ENCODE peak calls at places on chromosomes 16 and 17, in seven cellular contexts. Q is stomach, Y is ovary, M is A549, G is sigmoid colon, D is esophagus muscularis mucosa, Z is K562. C is an unnamed sample.

GRCh38 chr17:21296097-21297025 is 11.8 kb downstream of the MAP2K3 start:
- DNase-seq in Q (peak), Y (no peak), M (no peak), G (peak), D (no peak), Z (peak), C (no peak)

GRCh38 chr17:41974658-41975057 is 8.1 kb downstream of the CNP start:
- DNase-seq in Q (no peak), Y (no peak), M (no peak), G (no peak), D (no peak), Z (no peak), C (no peak)

GRCh38 chr17:20086416-20087074 is 77.4 kb downstream of the SPECC1 start:
- DNase-seq in Q (no peak), Y (no peak), M (no peak), G (no peak), D (no peak), Z (no peak), C (no peak)

GRCh38 chr16:47613251-47613650 is 152.1 kb downstream of the PHKB start:
- DNase-seq in Q (no peak), Y (no peak), M (no peak), G (no peak), D (no peak), Z (no peak), C (no peak)

GRCh38 chr17:40480501-40481003 is 20.9 kb downstream of the TNS4 start:
- DNase-seq in Q (peak), Y (peak), M (peak), G (no peak), D (no peak), Z (no peak), C (peak)

GRCh38 chr17:21008992-21009671 is 33.7 kb downstream of the USP22 start:
- DNase-seq in Q (no peak), Y (no peak), M (no peak), G (peak), D (no peak), Z (no peak), C (no peak)

GRCh38 chr17:65472602-65473001 is 88.8 kb downstream of the AXIN2 start:
- DNase-seq in Q (no peak), Y (no peak), M (no peak), G (no peak), D (no peak), Z (no peak), C (no peak)

GRCh38 chr17:50274945-50275221 is 617 bp downstream of the TMEM92 start:
- DNase-seq in Q (no peak), Y (no peak), M (no peak), G (no peak), D (no peak), Z (no peak), C (peak)

GRCh38 chr17:17840751-17841591 is 4.2 kb upstream of the SREBF1 start:
- DNase-seq in Q (no peak), Y (no peak), M (no peak), G (no peak), D (no peak), Z (no peak), C (no peak)

GRCh38 chr16:90019543-90020259 is 445 bp upstream of the DBNDD1 start:
- DNase-seq in Q (peak), Y (peak), M (peak), G (no peak), D (no peak), Z (peak), C (peak)

GRCh38 chr17:4901648-4902344 is 1.1 kb downstream of the CHRNE start:
- DNase-seq in Q (no peak), Y (peak), M (no peak), G (no peak), D (no peak), Z (peak), C (no peak)

GRCh38 chr17:71849783-71850768 is 270.7 kb upstream of the SOX9 start:
- DNase-seq in Q (no peak), Y (no peak), M (no peak), G (no peak), D (no peak), Z (no peak), C (no peak)

GRCh38 chr16:20263138-20263855 is 64.0 kb downstream of the GP2 start:
- DNase-seq in Q (no peak), Y (no peak), M (no peak), G (no peak), D (no peak), Z (no peak), C (no peak)

GRCh38 chr17:61362396-61362795 is 37.2 kb upstream of the TBX2 start:
- DNase-seq in Q (no peak), Y (no peak), M (no peak), G (no peak), D (no peak), Z (no peak), C (no peak)

GRCh38 chr16:762049-762513 is 1.5 kb downstream of the MSLN start:
- DNase-seq in Q (no peak), Y (no peak), M (no peak), G (no peak), D (no peak), Z (no peak), C (no peak)

GRCh38 chr17:61770752-61771533 is 92.4 kb downstream of the BRIP1 start:
- DNase-seq in Q (no peak), Y (no peak), M (no peak), G (no peak), D (no peak), Z (no peak), C (no peak)

GRCh38 chr17:42169351-42169750 is 11.6 kb downstream of the KCNH4 start:
- DNase-seq in Q (no peak), Y (no peak), M (no peak), G (no peak), D (no peak), Z (no peak), C (no peak)

GRCh38 chr16:51880776-51881175 is 666.2 kb downstream of the TOX3 start:
- DNase-seq in Q (no peak), Y (no peak), M (peak), G (no peak), D (no peak), Z (no peak), C (no peak)

GRCh38 chr17:77117415-77117814 is 23.4 kb upstream of the SEC14L1 start:
- DNase-seq in Q (no peak), Y (no peak), M (no peak), G (no peak), D (no peak), Z (no peak), C (no peak)

GRCh38 chr16:87661561-87661960 is 59.3 kb downstream of the JPH3 start:
- DNase-seq in Q (no peak), Y (peak), M (peak), G (no peak), D (no peak), Z (peak), C (peak)

GRCh38 chr16:88570691-88571092 is 489 bp downstream of the ZC3H18 start:
- DNase-seq in Q (no peak), Y (no peak), M (no peak), G (no peak), D (no peak), Z (peak), C (peak)

GRCh38 chr16:4401094-4401501 is 15.3 kb downstream of the CORO7 start:
- DNase-seq in Q (no peak), Y (no peak), M (no peak), G (no peak), D (no peak), Z (no peak), C (no peak)

GRCh38 chr16:76946879-76947278 is 244.1 kb upstream of the MON1B start:
- DNase-seq in Q (no peak), Y (no peak), M (peak), G (no peak), D (no peak), Z (peak), C (no peak)

GRCh38 chr16:2295056-2295798 is 27.3 kb upstream of the RNPS1 start:
- DNase-seq in Q (no peak), Y (no peak), M (no peak), G (no peak), D (no peak), Z (no peak), C (no peak)

GRCh38 chr17:66268247-66268927 is 34.0 kb upstream of the PRKCA start:
- DNase-seq in Q (no peak), Y (no peak), M (no peak), G (no peak), D (no peak), Z (no peak), C (no peak)

GRCh38 chr16:86444274-86445060 is 65.9 kb upstream of the FOXF1 start:
- DNase-seq in Q (no peak), Y (no peak), M (no peak), G (no peak), D (no peak), Z (no peak), C (no peak)

GRCh38 chr16:50037791-50038190 is 12.8 kb downstream of the CNEP1R1 start:
- DNase-seq in Q (no peak), Y (no peak), M (no peak), G (no peak), D (no peak), Z (no peak), C (no peak)

GRCh38 chr17:31390748-31391495 is 553 bp upstream of the RAB11FIP4 start:
- DNase-seq in Q (peak), Y (peak), M (no peak), G (no peak), D (peak), Z (no peak), C (no peak)

GRCh38 chr17:38693700-38694329 is 11.3 kb upstream of the MLLT6 start:
- DNase-seq in Q (peak), Y (peak), M (no peak), G (peak), D (peak), Z (no peak), C (peak)

GRCh38 chr17:49388290-49388640 is 26.2 kb upstream of the ZNF652 start:
- DNase-seq in Q (no peak), Y (no peak), M (no peak), G (no peak), D (no peak), Z (no peak), C (peak)

GRCh38 chr17:2549392-2550211 is 37.9 kb upstream of the METTL16 start:
- DNase-seq in Q (no peak), Y (no peak), M (no peak), G (no peak), D (no peak), Z (no peak), C (no peak)

GRCh38 chr17:82237746-82238561 is 9.1 kb downstream of the SLC16A3 start:
- DNase-seq in Q (no peak), Y (peak), M (no peak), G (peak), D (no peak), Z (no peak), C (no peak)

GRCh38 chr17:43648916-43649315 is 12.8 kb downstream of the MEOX1 start:
- DNase-seq in Q (no peak), Y (no peak), M (no peak), G (no peak), D (no peak), Z (no peak), C (no peak)

GRCh38 chr16:77662241-77662640 is 60.1 kb upstream of the NUDT7 start:
- DNase-seq in Q (no peak), Y (no peak), M (no peak), G (no peak), D (no peak), Z (no peak), C (no peak)

GRCh38 chr16:27595461-27595860 is 45.5 kb downstream of the KATNIP start:
- DNase-seq in Q (no peak), Y (no peak), M (no peak), G (no peak), D (no peak), Z (no peak), C (no peak)

GRCh38 chr17:46949291-46950174 is 26.6 kb downstream of the GOSR2 start:
- DNase-seq in Q (no peak), Y (no peak), M (no peak), G (no peak), D (no peak), Z (no peak), C (no peak)

GRCh38 chr16:67245189-67245585 is 2.1 kb downstream of the FHOD1 start:
- DNase-seq in Q (no peak), Y (no peak), M (no peak), G (peak), D (no peak), Z (no peak), C (no peak)
- H3K4me3 ChIP-seq in Q (peak), Y (no peak), M (peak), G (no peak), D (peak), Z (peak), C (no peak)

DNA sequence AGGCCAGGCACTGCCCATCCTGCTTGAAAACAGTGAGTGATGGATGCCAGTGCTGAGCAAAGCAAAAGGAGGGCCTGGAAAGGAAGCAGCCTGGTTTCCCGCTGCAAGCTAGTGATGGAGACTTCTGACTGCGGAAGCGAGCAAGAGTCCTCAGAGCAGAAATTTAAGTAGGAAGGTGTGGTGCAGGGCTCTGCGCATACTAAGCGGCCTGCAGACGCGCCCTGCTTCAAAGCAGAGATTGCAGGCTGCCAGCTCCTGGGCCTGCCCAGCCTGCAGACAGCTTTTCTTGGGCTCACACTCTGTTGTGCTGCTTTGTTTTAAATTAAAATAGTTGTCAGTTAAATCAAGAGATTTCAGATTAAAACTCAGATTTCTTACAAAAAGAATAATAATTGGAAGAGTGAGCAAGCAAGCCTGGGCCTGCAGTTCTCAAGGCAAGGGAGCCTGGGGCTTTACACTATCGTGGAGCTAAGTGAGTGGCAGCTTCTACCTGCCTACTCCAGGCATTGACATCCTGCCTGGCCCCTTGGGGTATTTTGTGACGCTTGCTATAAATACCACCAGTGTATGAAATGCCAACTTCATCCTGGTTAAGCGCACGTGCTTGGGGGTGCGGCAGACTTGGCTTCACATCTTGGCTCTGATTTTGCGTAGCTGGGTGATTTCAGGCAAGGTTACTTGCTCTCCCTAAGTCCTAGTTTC is 237.3 kb downstream of the XYLT1 start:
- DNase-seq in Q (no peak), Y (no peak), M (no peak), G (no peak), D (no peak), Z (no peak), C (no peak)
- TF ChIP-seq EP300 in Q (no peak), Y (no peak), M (no peak), G (no peak), D (no peak), Z (no peak), C (no peak)

GRCh38 chr16:30984669-30985400 is at the start of gene HSD3B7:
- DNase-seq in Q (peak), Y (peak), M (peak), G (peak), D (peak), Z (peak), C (peak)

GRCh38 chr16:30983898-30984610 is 953 bp upstream of the HSD3B7 start:
- DNase-seq in Q (no peak), Y (no peak), M (no peak), G (no peak), D (no peak), Z (no peak), C (no peak)

GRCh38 chr16:30985401-30986128 is 558 bp downstream of the HSD3B7 start:
- DNase-seq in Q (peak), Y (peak), M (peak), G (no peak), D (no peak), Z (peak), C (peak)

GRCh38 chr16:30982548-30983288 is 2.3 kb upstream of the HSD3B7 start:
- DNase-seq in Q (no peak), Y (no peak), M (no peak), G (no peak), D (no peak), Z (no peak), C (no peak)

GRCh38 chr16:30983289-30983889 is 1.6 kb upstream of the HSD3B7 start:
- DNase-seq in Q (no peak), Y (no peak), M (no peak), G (no peak), D (no peak), Z (no peak), C (no peak)
- TF ChIP-seq POLR2A in Q (no peak), Y (no peak), M (no peak), G (no peak), D (no peak), Z (no peak), C (no peak)

GRCh38 chr16:84390131-84390785 is 21.9 kb downstream of the ATP2C2 start:
- DNase-seq in Q (no peak), Y (no peak), M (no peak), G (no peak), D (no peak), Z (no peak), C (no peak)
- H3K4me3 ChIP-seq in Q (no peak), Y (no peak), M (no peak), G (no peak), D (no peak), Z (no peak), C (no peak)

GRCh38 chr16:14013571-14014283 is 57.4 kb upstream of the MRTFB start:
- DNase-seq in Q (no peak), Y (no peak), M (peak), G (no peak), D (no peak), Z (no peak), C (no peak)
- TF ChIP-seq EP300 in Q (no peak), Y (no peak), M (peak), G (no peak), D (no peak), Z (no peak), C (no peak)

GRCh38 chr16:8694795-8695194 is 20.4 kb downstream of the ABAT start:
- DNase-seq in Q (no peak), Y (no peak), M (no peak), G (no peak), D (no peak), Z (no peak), C (no peak)
- TF ChIP-seq POLR2A in Q (no peak), Y (no peak), M (no peak), G (no peak), D (no peak), Z (no peak), C (no peak)

C was measured in transverse colon.